ENCODE peak calls at places on chromosomes 6 and 20, in five cellular contexts. One of them, this sample, is unnamed.

GRCh38 chr20:21767200-21767738 is 61.8 kb downstream of the PAX1 start:
- DNase-seq in uterus: no peak
- DNase-seq in IMR-90: no peak
- DNase-seq in spleen: no peak
- DNase-seq in prostate gland: no peak
- DNase-seq in this sample: no peak

GRCh38 chr6:53418288-53418687 is 69.5 kb upstream of the ELOVL5 start:
- DNase-seq in IMR-90: no peak
- DNase-seq in prostate gland: no peak
- DNase-seq in spleen: no peak
- DNase-seq in uterus: no peak
- DNase-seq in this sample: no peak

GRCh38 chr6:109381007-109381746 is 1.1 kb downstream of the CD164 start:
- DNase-seq in spleen: no peak
- DNase-seq in prostate gland: no peak
- DNase-seq in uterus: no peak
- DNase-seq in IMR-90: peak
- DNase-seq in this sample: no peak

GRCh38 chr20:47857994-47858557 is 72.8 kb upstream of the SULF2 start:
- DNase-seq in prostate gland: peak
- DNase-seq in uterus: peak
- DNase-seq in IMR-90: no peak
- DNase-seq in spleen: no peak
- DNase-seq in this sample: no peak

GRCh38 chr20:13105864-13106457 is 97.2 kb downstream of the SPTLC3 start:
- DNase-seq in uterus: no peak
- DNase-seq in spleen: no peak
- DNase-seq in IMR-90: peak
- DNase-seq in prostate gland: no peak
- DNase-seq in this sample: no peak

GRCh38 chr6:25005010-25005409 is 69.2 kb upstream of the RIPOR2 start:
- DNase-seq in IMR-90: no peak
- DNase-seq in spleen: no peak
- DNase-seq in prostate gland: no peak
- DNase-seq in uterus: no peak
- DNase-seq in this sample: no peak

GRCh38 chr6:149560736-149561135 is 5.4 kb upstream of the GINM1 start:
- DNase-seq in IMR-90: no peak
- DNase-seq in prostate gland: no peak
- DNase-seq in uterus: no peak
- DNase-seq in spleen: no peak
- DNase-seq in this sample: no peak

GRCh38 chr20:50318709-50319108 is 128.1 kb downstream of the CEBPB start:
- DNase-seq in prostate gland: no peak
- DNase-seq in uterus: no peak
- DNase-seq in IMR-90: no peak
- DNase-seq in spleen: peak
- DNase-seq in this sample: peak

GRCh38 chr20:46928580-46929132 is 34.0 kb downstream of the EYA2 start:
- DNase-seq in IMR-90: peak
- DNase-seq in spleen: no peak
- DNase-seq in uterus: peak
- DNase-seq in prostate gland: no peak
- DNase-seq in this sample: no peak

GRCh38 chr6:78867370-78868040 is at the start of gene IRAK1BP1:
- DNase-seq in uterus: peak
- DNase-seq in spleen: peak
- DNase-seq in prostate gland: peak
- DNase-seq in IMR-90: peak
- DNase-seq in this sample: peak
- TF ChIP-seq POLR2A in uterus: no peak
- TF ChIP-seq POLR2A in spleen: no peak
- TF ChIP-seq POLR2A in prostate gland: no peak
- TF ChIP-seq POLR2A in IMR-90: no peak
- TF ChIP-seq POLR2A in this sample: no peak

GRCh38 chr20:35619196-35620095 is 3.8 kb downstream of the SPAG4 start:
- DNase-seq in spleen: peak
- DNase-seq in IMR-90: peak
- DNase-seq in prostate gland: peak
- DNase-seq in uterus: peak
- DNase-seq in this sample: peak
- TF ChIP-seq POLR2A in spleen: no peak
- TF ChIP-seq POLR2A in IMR-90: peak
- TF ChIP-seq POLR2A in prostate gland: peak
- TF ChIP-seq POLR2A in uterus: peak
- TF ChIP-seq POLR2A in this sample: no peak

GRCh38 chr6:31401403-31401802 is 2.0 kb upstream of the MICA start:
- DNase-seq in uterus: peak
- DNase-seq in spleen: no peak
- DNase-seq in prostate gland: peak
- DNase-seq in IMR-90: peak
- DNase-seq in this sample: no peak

GRCh38 chr6:31402324-31403282 is 792 bp upstream of the MICA start:
- DNase-seq in uterus: no peak
- DNase-seq in IMR-90: no peak
- DNase-seq in spleen: no peak
- DNase-seq in prostate gland: peak
- DNase-seq in this sample: peak

GRCh38 chr6:31400467-31401289 is 2.7 kb upstream of the MICA start:
- DNase-seq in prostate gland: peak
- DNase-seq in uterus: peak
- DNase-seq in IMR-90: peak
- DNase-seq in spleen: peak
- DNase-seq in this sample: peak

GRCh38 chr6:31397901-31398300 is 5.5 kb upstream of the MICA start:
- DNase-seq in IMR-90: no peak
- DNase-seq in uterus: no peak
- DNase-seq in spleen: no peak
- DNase-seq in prostate gland: no peak
- DNase-seq in this sample: no peak

DNA sequence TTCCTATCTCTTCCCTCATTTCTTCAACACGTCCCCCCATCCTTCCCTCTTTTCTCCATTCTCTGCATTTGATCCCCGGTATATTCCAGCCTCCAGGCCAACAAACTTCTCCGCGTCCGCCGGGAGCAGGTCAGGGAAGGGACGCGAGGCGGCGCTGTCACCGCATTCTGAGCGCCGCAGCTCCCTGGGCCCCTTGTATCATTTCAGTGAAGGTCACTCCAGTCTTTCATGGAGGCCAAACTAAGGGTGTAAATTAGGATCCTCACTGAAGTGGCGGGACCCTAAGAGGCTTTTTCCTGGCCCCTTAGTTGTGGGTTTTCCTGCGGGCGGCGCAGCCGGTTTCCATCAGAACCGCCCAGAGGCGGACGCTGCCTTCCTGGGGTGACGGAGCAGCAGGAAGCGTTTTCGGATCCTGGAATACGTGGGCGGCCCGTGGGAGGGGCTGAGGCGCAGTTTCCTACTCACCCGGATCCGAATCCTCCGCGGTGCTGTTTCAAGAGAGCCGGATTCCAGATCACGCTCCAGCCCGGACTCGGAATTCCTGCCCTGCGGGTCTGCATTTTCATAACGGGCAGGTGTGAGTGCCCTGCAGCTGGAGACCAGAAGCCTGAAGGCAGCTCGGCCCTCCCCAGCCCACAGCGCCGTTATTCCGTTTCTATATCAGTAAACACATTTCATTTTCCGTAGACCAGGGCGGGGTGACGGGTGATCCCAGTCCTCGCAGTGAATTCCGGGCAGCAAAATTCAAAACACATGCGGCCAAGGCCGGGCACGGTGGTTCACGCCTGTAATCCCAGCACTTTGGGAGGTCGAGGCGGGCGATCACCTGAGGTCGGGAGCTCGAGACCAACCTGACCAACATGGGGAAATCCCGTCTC is 3.6 kb upstream of the MICA start:
- DNase-seq in IMR-90: peak
- DNase-seq in uterus: peak
- DNase-seq in prostate gland: peak
- DNase-seq in spleen: peak
- DNase-seq in this sample: peak
- TF ChIP-seq POLR2A in IMR-90: peak
- TF ChIP-seq POLR2A in uterus: peak
- TF ChIP-seq POLR2A in prostate gland: peak
- TF ChIP-seq POLR2A in spleen: peak
- TF ChIP-seq POLR2A in this sample: no peak

GRCh38 chr6:152701863-152702401 is 4.2 kb downstream of the MYCT1 start:
- DNase-seq in spleen: no peak
- DNase-seq in IMR-90: peak
- DNase-seq in prostate gland: no peak
- DNase-seq in uterus: no peak
- DNase-seq in this sample: no peak

GRCh38 chr6:152701081-152701862 is 3.6 kb downstream of the MYCT1 start:
- DNase-seq in IMR-90: peak
- DNase-seq in spleen: no peak
- DNase-seq in uterus: no peak
- DNase-seq in prostate gland: no peak
- DNase-seq in this sample: no peak

GRCh38 chr6:152697634-152698033 is at the start of gene MYCT1:
- DNase-seq in uterus: no peak
- DNase-seq in IMR-90: peak
- DNase-seq in spleen: no peak
- DNase-seq in prostate gland: no peak
- DNase-seq in this sample: no peak

GRCh38 chr6:152698692-152699091 is 995 bp downstream of the MYCT1 start:
- DNase-seq in spleen: no peak
- DNase-seq in IMR-90: no peak
- DNase-seq in prostate gland: no peak
- DNase-seq in uterus: no peak
- DNase-seq in this sample: no peak

GRCh38 chr6:152700427-152700826 is 2.7 kb downstream of the MYCT1 start:
- DNase-seq in prostate gland: no peak
- DNase-seq in IMR-90: peak
- DNase-seq in uterus: no peak
- DNase-seq in spleen: no peak
- DNase-seq in this sample: no peak
- TF ChIP-seq POLR2A in prostate gland: no peak
- TF ChIP-seq POLR2A in IMR-90: no peak
- TF ChIP-seq POLR2A in uterus: no peak
- TF ChIP-seq POLR2A in spleen: peak
- TF ChIP-seq POLR2A in this sample: no peak

GRCh38 chr6:10412948-10413849 is 1.7 kb downstream of the TFAP2A start:
- DNase-seq in uterus: no peak
- DNase-seq in prostate gland: peak
- DNase-seq in spleen: no peak
- DNase-seq in IMR-90: no peak
- DNase-seq in this sample: peak

GRCh38 chr6:10411131-10411914 is 3.6 kb downstream of the TFAP2A start:
- DNase-seq in uterus: no peak
- DNase-seq in IMR-90: no peak
- DNase-seq in spleen: peak
- DNase-seq in prostate gland: no peak
- DNase-seq in this sample: no peak

GRCh38 chr6:10413850-10414765 is 766 bp downstream of the TFAP2A start:
- DNase-seq in IMR-90: no peak
- DNase-seq in spleen: no peak
- DNase-seq in prostate gland: peak
- DNase-seq in uterus: no peak
- DNase-seq in this sample: no peak

GRCh38 chr6:10411915-10412164 is 3.0 kb downstream of the TFAP2A start:
- DNase-seq in spleen: peak
- DNase-seq in uterus: peak
- DNase-seq in IMR-90: no peak
- DNase-seq in prostate gland: no peak
- DNase-seq in this sample: no peak

GRCh38 chr6:10412165-10412947 is 2.5 kb downstream of the TFAP2A start:
- DNase-seq in IMR-90: peak
- DNase-seq in prostate gland: peak
- DNase-seq in spleen: peak
- DNase-seq in uterus: no peak
- DNase-seq in this sample: peak
- TF ChIP-seq POLR2A in IMR-90: no peak
- TF ChIP-seq POLR2A in prostate gland: peak
- TF ChIP-seq POLR2A in spleen: no peak
- TF ChIP-seq POLR2A in uterus: no peak
- TF ChIP-seq POLR2A in this sample: peak

DNA sequence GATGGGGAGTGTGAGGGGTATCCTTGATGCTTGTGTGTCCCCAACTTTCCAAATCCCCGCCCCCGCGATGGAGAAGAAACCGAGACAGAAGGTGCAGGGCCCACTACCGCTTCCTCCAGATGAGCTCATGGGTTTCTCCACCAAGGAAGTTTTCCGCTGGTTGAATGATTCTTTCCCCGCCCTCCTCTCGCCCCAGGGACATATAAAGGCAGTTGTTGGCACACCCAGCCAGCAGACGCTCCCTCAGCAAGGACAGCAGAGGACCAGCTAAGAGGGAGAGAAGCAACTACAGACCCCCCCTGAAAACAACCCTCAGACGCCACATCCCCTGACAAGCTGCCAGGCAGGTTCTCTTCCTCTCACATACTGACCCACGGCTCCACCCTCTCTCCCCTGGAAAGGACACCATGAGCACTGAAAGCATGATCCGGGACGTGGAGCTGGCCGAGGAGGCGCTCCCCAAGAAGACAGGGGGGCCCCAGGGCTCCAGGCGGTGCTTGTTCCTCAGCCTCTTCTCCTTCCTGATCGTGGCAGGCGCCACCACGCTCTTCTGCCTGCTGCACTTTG is at the start of gene TNF:
- DNase-seq in spleen: peak
- DNase-seq in uterus: peak
- DNase-seq in prostate gland: no peak
- DNase-seq in IMR-90: no peak
- DNase-seq in this sample: peak
- TF ChIP-seq POLR2A in spleen: peak
- TF ChIP-seq POLR2A in uterus: no peak
- TF ChIP-seq POLR2A in prostate gland: no peak
- TF ChIP-seq POLR2A in IMR-90: no peak
- TF ChIP-seq POLR2A in this sample: no peak

GRCh38 chr6:37205997-37206340 is 36.0 kb downstream of the PIM1 start:
- DNase-seq in prostate gland: no peak
- DNase-seq in IMR-90: no peak
- DNase-seq in spleen: no peak
- DNase-seq in uterus: no peak
- DNase-seq in this sample: no peak
- TF ChIP-seq POLR2A in prostate gland: no peak
- TF ChIP-seq POLR2A in IMR-90: no peak
- TF ChIP-seq POLR2A in spleen: no peak
- TF ChIP-seq POLR2A in uterus: no peak
- TF ChIP-seq POLR2A in this sample: no peak

DNA sequence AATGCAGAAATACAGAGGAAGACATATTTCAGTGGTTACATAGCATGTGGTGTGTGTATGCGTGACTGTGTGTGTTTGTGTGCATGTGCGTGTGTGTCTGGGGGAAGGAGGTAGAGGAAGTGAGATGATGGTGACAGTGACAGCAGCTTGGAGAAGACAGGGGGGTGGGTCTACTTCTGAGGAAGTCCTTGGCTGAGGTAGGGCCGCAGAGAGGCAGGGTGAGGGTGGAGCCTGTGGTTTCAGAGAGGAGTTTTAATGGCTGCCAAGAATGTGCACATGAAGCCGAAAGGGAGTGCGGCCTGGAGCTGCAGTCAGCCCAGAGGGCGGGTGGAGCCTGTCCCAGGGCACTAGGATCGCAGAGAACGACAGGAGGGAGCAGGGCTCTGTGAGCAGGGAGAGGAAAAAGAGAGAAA is 22.7 kb upstream of the RNF24 start:
- DNase-seq in prostate gland: peak
- DNase-seq in spleen: peak
- DNase-seq in uterus: no peak
- DNase-seq in IMR-90: peak
- DNase-seq in this sample: peak
- TF ChIP-seq POLR2A in prostate gland: peak
- TF ChIP-seq POLR2A in spleen: no peak
- TF ChIP-seq POLR2A in uterus: no peak
- TF ChIP-seq POLR2A in IMR-90: no peak
- TF ChIP-seq POLR2A in this sample: no peak

This sample was measured in breast epithelium.